ENCODE peak calls at places on chromosomes 4 and X, in five cellular contexts. One of them, this sample, is unnamed.

GRCh38 chrX:69031181-69031580 is 134.1 kb downstream of the PJA1 start:
- DNase-seq in psoas muscle: no peak
- DNase-seq in brain microvascular endothelial cell: no peak
- DNase-seq in tibial artery: no peak
- DNase-seq in colonic mucosa: no peak
- DNase-seq in this sample: no peak

GRCh38 chr4:146051724-146052396 is 113.2 kb upstream of the ZNF827 start:
- DNase-seq in psoas muscle: no peak
- DNase-seq in brain microvascular endothelial cell: peak
- DNase-seq in tibial artery: no peak
- DNase-seq in colonic mucosa: no peak
- DNase-seq in this sample: no peak

GRCh38 chr4:60201052-60201673 is 999.0 kb upstream of the ADGRL3 start:
- DNase-seq in psoas muscle: no peak
- DNase-seq in brain microvascular endothelial cell: peak
- DNase-seq in tibial artery: no peak
- DNase-seq in colonic mucosa: peak
- DNase-seq in this sample: no peak

GRCh38 chr4:98939892-98940298 is 11.0 kb upstream of the EIF4E start:
- DNase-seq in psoas muscle: no peak
- DNase-seq in brain microvascular endothelial cell: peak
- DNase-seq in tibial artery: no peak
- DNase-seq in colonic mucosa: no peak
- DNase-seq in this sample: no peak

GRCh38 chr4:30354605-30355004 is 365.6 kb upstream of the PCDH7 start:
- DNase-seq in psoas muscle: no peak
- DNase-seq in brain microvascular endothelial cell: no peak
- DNase-seq in tibial artery: no peak
- DNase-seq in colonic mucosa: no peak
- DNase-seq in this sample: no peak

GRCh38 chr4:14607001-14607400 is 395.3 kb upstream of the CPEB2 start:
- DNase-seq in psoas muscle: no peak
- DNase-seq in brain microvascular endothelial cell: no peak
- DNase-seq in tibial artery: no peak
- DNase-seq in colonic mucosa: no peak
- DNase-seq in this sample: no peak

GRCh38 chrX:21972721-21973120 is 32.2 kb downstream of the SMS start:
- DNase-seq in psoas muscle: no peak
- DNase-seq in brain microvascular endothelial cell: peak
- DNase-seq in tibial artery: no peak
- DNase-seq in colonic mucosa: no peak
- DNase-seq in this sample: no peak

GRCh38 chr4:7381221-7381889 is 53.4 kb downstream of the PSAPL1 start:
- DNase-seq in psoas muscle: no peak
- DNase-seq in brain microvascular endothelial cell: no peak
- DNase-seq in tibial artery: peak
- DNase-seq in colonic mucosa: no peak
- DNase-seq in this sample: no peak

GRCh38 chr4:82043081-82043808 is 330.5 kb downstream of the HNRNPD start:
- DNase-seq in psoas muscle: no peak
- DNase-seq in brain microvascular endothelial cell: no peak
- DNase-seq in tibial artery: no peak
- DNase-seq in colonic mucosa: peak
- DNase-seq in this sample: no peak

GRCh38 chr4:150127757-150128156 is 49.5 kb downstream of the DCLK2 start:
- DNase-seq in psoas muscle: no peak
- DNase-seq in brain microvascular endothelial cell: no peak
- DNase-seq in tibial artery: no peak
- DNase-seq in colonic mucosa: no peak
- DNase-seq in this sample: no peak

GRCh38 chr4:175770555-175770954 is 41.5 kb downstream of the GPM6A start:
- DNase-seq in psoas muscle: no peak
- DNase-seq in brain microvascular endothelial cell: no peak
- DNase-seq in tibial artery: no peak
- DNase-seq in colonic mucosa: no peak
- DNase-seq in this sample: no peak

GRCh38 chr4:168876106-168876505 is 133.9 kb downstream of the CBR4 start:
- DNase-seq in psoas muscle: no peak
- DNase-seq in brain microvascular endothelial cell: no peak
- DNase-seq in tibial artery: no peak
- DNase-seq in colonic mucosa: no peak
- DNase-seq in this sample: no peak

GRCh38 chr4:24912252-24913098 is at the start of gene CCDC149:
- DNase-seq in psoas muscle: peak
- DNase-seq in brain microvascular endothelial cell: peak
- DNase-seq in tibial artery: peak
- DNase-seq in colonic mucosa: peak
- DNase-seq in this sample: no peak

GRCh38 chr4:55442541-55442940 is 46.8 kb downstream of the TMEM165 start:
- DNase-seq in psoas muscle: no peak
- DNase-seq in brain microvascular endothelial cell: no peak
- DNase-seq in tibial artery: no peak
- DNase-seq in colonic mucosa: no peak
- DNase-seq in this sample: no peak

GRCh38 chr4:55447108-55447708 is 51.5 kb downstream of the TMEM165 start:
- DNase-seq in psoas muscle: no peak
- DNase-seq in brain microvascular endothelial cell: no peak
- DNase-seq in tibial artery: no peak
- DNase-seq in colonic mucosa: no peak
- DNase-seq in this sample: no peak

GRCh38 chr4:55446578-55446922 is 50.8 kb downstream of the TMEM165 start:
- DNase-seq in psoas muscle: no peak
- DNase-seq in brain microvascular endothelial cell: no peak
- DNase-seq in tibial artery: no peak
- DNase-seq in colonic mucosa: no peak
- DNase-seq in this sample: no peak

GRCh38 chr4:55445921-55446577 is 50.3 kb downstream of the TMEM165 start:
- DNase-seq in psoas muscle: no peak
- DNase-seq in brain microvascular endothelial cell: peak
- DNase-seq in tibial artery: no peak
- DNase-seq in colonic mucosa: no peak
- DNase-seq in this sample: no peak

DNA sequence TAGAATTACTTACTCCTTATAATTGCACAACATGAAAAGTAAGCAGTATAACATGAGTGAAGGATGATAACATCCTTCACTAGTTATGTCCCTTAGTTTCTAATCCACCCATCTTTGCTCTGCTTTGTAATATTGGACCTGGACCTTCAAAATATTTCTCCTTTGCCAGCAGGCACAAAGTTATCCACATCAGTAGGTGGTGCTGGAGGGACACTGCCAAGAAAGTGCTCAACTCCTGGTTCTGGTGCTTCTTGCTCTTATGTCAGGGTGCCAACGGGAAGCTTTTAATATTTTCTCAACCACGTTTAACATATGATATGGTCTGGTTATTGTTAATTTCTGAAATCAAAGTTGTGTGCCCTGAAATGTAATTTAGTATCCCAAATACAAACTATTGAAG is 49.1 kb downstream of the TMEM165 start:
- DNase-seq in psoas muscle: no peak
- DNase-seq in brain microvascular endothelial cell: peak
- DNase-seq in tibial artery: no peak
- DNase-seq in colonic mucosa: no peak
- DNase-seq in this sample: no peak
- TF ChIP-seq CTCF in psoas muscle: no peak
- TF ChIP-seq CTCF in brain microvascular endothelial cell: peak
- TF ChIP-seq CTCF in tibial artery: peak
- TF ChIP-seq CTCF in colonic mucosa: no peak
- TF ChIP-seq CTCF in this sample: no peak

GRCh38 chr4:153347117-153347516 is 2.6 kb downstream of the MND1 start:
- DNase-seq in psoas muscle: no peak
- DNase-seq in brain microvascular endothelial cell: no peak
- DNase-seq in tibial artery: no peak
- DNase-seq in colonic mucosa: no peak
- DNase-seq in this sample: no peak

GRCh38 chr4:153346031-153346430 is 1.5 kb downstream of the MND1 start:
- DNase-seq in psoas muscle: no peak
- DNase-seq in brain microvascular endothelial cell: no peak
- DNase-seq in tibial artery: no peak
- DNase-seq in colonic mucosa: no peak
- DNase-seq in this sample: no peak

GRCh38 chr4:153346563-153346962 is 2.1 kb downstream of the MND1 start:
- DNase-seq in psoas muscle: no peak
- DNase-seq in brain microvascular endothelial cell: no peak
- DNase-seq in tibial artery: no peak
- DNase-seq in colonic mucosa: no peak
- DNase-seq in this sample: no peak

GRCh38 chr4:153344131-153345010 is at the start of gene MND1:
- DNase-seq in psoas muscle: peak
- DNase-seq in brain microvascular endothelial cell: peak
- DNase-seq in tibial artery: peak
- DNase-seq in colonic mucosa: peak
- DNase-seq in this sample: peak

DNA sequence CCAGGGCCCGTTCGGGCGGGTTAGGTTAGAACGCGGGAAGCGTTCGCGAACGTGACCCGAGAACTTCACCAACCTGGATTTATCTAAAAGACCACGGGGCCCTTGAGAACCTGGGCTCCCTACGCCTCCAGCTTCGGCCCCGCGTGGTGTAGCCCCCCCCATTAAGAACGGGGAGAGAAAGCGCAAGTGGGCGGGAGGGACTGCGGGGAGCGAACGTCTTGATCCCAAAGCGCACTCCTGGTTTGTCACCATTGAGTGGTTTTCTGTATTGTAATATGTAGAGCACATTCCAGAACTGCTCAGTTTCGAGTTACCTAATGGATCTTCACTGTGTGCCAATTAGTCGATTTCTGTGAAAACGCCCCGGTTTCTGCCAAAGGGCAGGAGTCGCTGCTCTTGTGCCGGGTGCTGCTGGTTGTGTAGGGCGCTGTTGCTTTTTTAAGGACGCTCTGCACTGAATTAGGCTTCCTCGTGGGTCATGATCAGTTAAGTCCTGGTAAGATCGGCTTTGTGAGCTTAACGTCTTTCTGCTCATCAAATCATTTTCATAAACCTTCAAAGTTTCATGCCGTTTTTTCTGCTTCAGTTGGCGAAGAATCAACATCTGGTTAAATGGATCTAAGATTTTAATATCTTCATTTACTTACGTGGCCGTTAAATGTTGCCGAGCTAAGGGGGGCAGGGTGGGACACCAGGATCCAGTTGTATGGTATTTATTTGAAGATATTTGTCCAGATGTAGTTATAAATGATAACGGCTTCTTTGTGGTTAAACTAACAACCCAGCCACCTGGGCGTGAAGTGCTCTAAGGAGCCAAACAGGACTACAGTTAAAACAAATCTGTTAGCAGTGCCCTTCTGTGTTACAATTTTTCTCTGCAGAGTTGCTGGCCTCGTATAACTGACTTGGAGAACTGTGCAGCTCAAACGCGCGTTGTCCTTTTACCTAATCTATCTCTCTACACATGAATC is 808 bp downstream of the MND1 start:
- DNase-seq in psoas muscle: peak
- DNase-seq in brain microvascular endothelial cell: peak
- DNase-seq in tibial artery: peak
- DNase-seq in colonic mucosa: peak
- DNase-seq in this sample: peak
- TF ChIP-seq CTCF in psoas muscle: no peak
- TF ChIP-seq CTCF in brain microvascular endothelial cell: peak
- TF ChIP-seq CTCF in tibial artery: no peak
- TF ChIP-seq CTCF in colonic mucosa: no peak
- TF ChIP-seq CTCF in this sample: no peak

GRCh38 chrX:153922932-153923857 is 2.9 kb downstream of the ARHGAP4 start:
- DNase-seq in psoas muscle: peak
- DNase-seq in brain microvascular endothelial cell: no peak
- DNase-seq in tibial artery: peak
- DNase-seq in colonic mucosa: peak
- DNase-seq in this sample: no peak
- TF ChIP-seq CTCF in psoas muscle: peak
- TF ChIP-seq CTCF in brain microvascular endothelial cell: peak
- TF ChIP-seq CTCF in tibial artery: peak
- TF ChIP-seq CTCF in colonic mucosa: peak
- TF ChIP-seq CTCF in this sample: no peak

DNA sequence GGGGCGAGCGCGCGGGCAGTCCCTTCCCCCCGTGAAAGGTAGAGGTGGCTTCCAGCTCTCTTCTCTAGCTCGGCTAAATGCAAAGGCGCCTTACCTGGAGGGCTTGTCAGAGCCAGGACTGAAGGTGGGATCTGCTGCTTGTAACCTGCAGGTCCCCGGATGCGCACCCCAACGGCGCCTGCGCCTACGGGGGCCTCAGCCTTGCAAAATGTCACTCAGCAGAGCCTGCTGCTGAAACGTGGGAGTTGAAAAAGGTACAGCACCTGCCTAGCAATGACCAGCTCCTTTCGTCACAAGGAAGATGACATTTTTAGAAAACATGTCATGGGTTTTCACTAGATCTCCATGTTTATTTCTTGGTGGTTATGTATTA is 583 bp downstream of the ABHD18 start:
- DNase-seq in psoas muscle: peak
- DNase-seq in brain microvascular endothelial cell: peak
- DNase-seq in tibial artery: peak
- DNase-seq in colonic mucosa: peak
- DNase-seq in this sample: peak
- TF ChIP-seq CTCF in psoas muscle: no peak
- TF ChIP-seq CTCF in brain microvascular endothelial cell: no peak
- TF ChIP-seq CTCF in tibial artery: no peak
- TF ChIP-seq CTCF in colonic mucosa: no peak
- TF ChIP-seq CTCF in this sample: no peak

GRCh38 chrX:100411802-100412333 is 1.8 kb upstream of the PCDH19 start:
- DNase-seq in psoas muscle: no peak
- DNase-seq in brain microvascular endothelial cell: no peak
- DNase-seq in tibial artery: no peak
- DNase-seq in colonic mucosa: no peak
- DNase-seq in this sample: no peak

GRCh38 chrX:100409316-100410082 is 574 bp downstream of the PCDH19 start:
- DNase-seq in psoas muscle: peak
- DNase-seq in brain microvascular endothelial cell: no peak
- DNase-seq in tibial artery: no peak
- DNase-seq in colonic mucosa: no peak
- DNase-seq in this sample: no peak

GRCh38 chrX:100410083-100410590 is at the start of gene PCDH19:
- DNase-seq in psoas muscle: peak
- DNase-seq in brain microvascular endothelial cell: peak
- DNase-seq in tibial artery: no peak
- DNase-seq in colonic mucosa: peak
- DNase-seq in this sample: no peak

GRCh38 chrX:100410901-100411801 is 1.1 kb upstream of the PCDH19 start:
- DNase-seq in psoas muscle: peak
- DNase-seq in brain microvascular endothelial cell: no peak
- DNase-seq in tibial artery: no peak
- DNase-seq in colonic mucosa: no peak
- DNase-seq in this sample: no peak

GRCh38 chrX:100413231-100413630 is 3.2 kb upstream of the PCDH19 start:
- DNase-seq in psoas muscle: peak
- DNase-seq in brain microvascular endothelial cell: peak
- DNase-seq in tibial artery: peak
- DNase-seq in colonic mucosa: peak
- DNase-seq in this sample: no peak
- TF ChIP-seq CTCF in psoas muscle: peak
- TF ChIP-seq CTCF in brain microvascular endothelial cell: peak
- TF ChIP-seq CTCF in tibial artery: peak
- TF ChIP-seq CTCF in colonic mucosa: peak
- TF ChIP-seq CTCF in this sample: no peak

This sample was measured in natural killer cell.